ENCODE peak calls at places on chromosomes 13 and 19, in six cellular contexts. B, F, X, T, V and C are unnamed samples.

GRCh38 chr13:65808061-65808460 is 1422.1 kb downstream of the PCDH9 start:
- DNase-seq in B (peak), F (no peak), X (no peak), T (no peak), V (no peak), C (no peak)

GRCh38 chr13:75635101-75635620 is 969 bp upstream of the LMO7 start:
- DNase-seq in B (no peak), F (no peak), X (peak), T (no peak), V (peak), C (peak)

GRCh38 chr13:114022309-114022669 is 48.4 kb upstream of the C13orf46 start:
- DNase-seq in B (no peak), F (no peak), X (no peak), T (no peak), V (no peak), C (no peak)

GRCh38 chr19:47351545-47351944 is 2.4 kb downstream of the DHX34 start:
- DNase-seq in B (peak), F (no peak), X (peak), T (no peak), V (no peak), C (peak)

GRCh38 chr19:1286859-1287621 is 1.4 kb downstream of the EFNA2 start:
- DNase-seq in B (no peak), F (no peak), X (no peak), T (no peak), V (no peak), C (no peak)

GRCh38 chr19:6218497-6219146 is 61.2 kb downstream of the MLLT1 start:
- DNase-seq in B (peak), F (peak), X (peak), T (peak), V (peak), C (peak)

GRCh38 chr19:6273701-6274601 is 5.8 kb downstream of the MLLT1 start:
- DNase-seq in B (peak), F (no peak), X (peak), T (no peak), V (peak), C (no peak)

GRCh38 chr19:4409123-4409933 is 6.9 kb downstream of the CHAF1A start:
- DNase-seq in B (no peak), F (no peak), X (no peak), T (peak), V (no peak), C (peak)

GRCh38 chr13:85366759-85367417 is 432.3 kb downstream of the SLITRK6 start:
- DNase-seq in B (peak), F (no peak), X (peak), T (no peak), V (no peak), C (no peak)

GRCh38 chr13:27233964-27234363 is 17.4 kb upstream of the RPL21 start:
- DNase-seq in B (no peak), F (no peak), X (no peak), T (no peak), V (no peak), C (no peak)

GRCh38 chr13:111153977-111154332 is 38.8 kb downstream of the ARHGEF7 start:
- DNase-seq in B (no peak), F (no peak), X (peak), T (no peak), V (peak), C (no peak)

GRCh38 chr13:111283991-111284390 is 36.5 kb upstream of the TEX29 start:
- DNase-seq in B (no peak), F (no peak), X (no peak), T (no peak), V (no peak), C (no peak)

GRCh38 chr13:99425485-99426341 is 75.6 kb upstream of the TM9SF2 start:
- DNase-seq in B (no peak), F (no peak), X (no peak), T (no peak), V (no peak), C (no peak)

GRCh38 chr13:85586422-85586831 is 212.8 kb downstream of the SLITRK6 start:
- DNase-seq in B (peak), F (no peak), X (peak), T (no peak), V (peak), C (no peak)

GRCh38 chr13:48500652-48501197 is 32.2 kb downstream of the RCBTB2 start:
- DNase-seq in B (peak), F (no peak), X (peak), T (no peak), V (peak), C (no peak)

GRCh38 chr19:20565321-20566018 is at the start of gene ZNF737:
- DNase-seq in B (peak), F (peak), X (peak), T (peak), V (peak), C (peak)

GRCh38 chr13:112821340-112822055 is 131.7 kb downstream of the ATP11A start:
- DNase-seq in B (peak), F (no peak), X (peak), T (no peak), V (peak), C (no peak)

GRCh38 chr13:23384111-23384510 is 49.4 kb downstream of the SACS start:
- DNase-seq in B (peak), F (no peak), X (peak), T (no peak), V (no peak), C (no peak)

GRCh38 chr13:48138270-48138669 is 43.4 kb upstream of the MED4 start:
- DNase-seq in B (no peak), F (no peak), X (no peak), T (no peak), V (no peak), C (no peak)

GRCh38 chr19:58569943-58570670 is 3.0 kb downstream of the MZF1 start:
- DNase-seq in B (no peak), F (no peak), X (no peak), T (no peak), V (no peak), C (no peak)

GRCh38 chr19:18009412-18010066 is 1.6 kb downstream of the ARRDC2 start:
- DNase-seq in B (peak), F (no peak), X (peak), T (no peak), V (no peak), C (no peak)

GRCh38 chr13:79909664-79910063 is 428.7 kb downstream of the NDFIP2 start:
- DNase-seq in B (no peak), F (no peak), X (no peak), T (no peak), V (no peak), C (no peak)

GRCh38 chr19:53881482-53882390 is at the start of gene PRKCG:
- DNase-seq in B (no peak), F (peak), X (peak), T (peak), V (peak), C (peak)

GRCh38 chr13:56988543-56988942 is 152.2 kb upstream of the PRR20A start:
- DNase-seq in B (no peak), F (no peak), X (peak), T (no peak), V (no peak), C (no peak)

DNA sequence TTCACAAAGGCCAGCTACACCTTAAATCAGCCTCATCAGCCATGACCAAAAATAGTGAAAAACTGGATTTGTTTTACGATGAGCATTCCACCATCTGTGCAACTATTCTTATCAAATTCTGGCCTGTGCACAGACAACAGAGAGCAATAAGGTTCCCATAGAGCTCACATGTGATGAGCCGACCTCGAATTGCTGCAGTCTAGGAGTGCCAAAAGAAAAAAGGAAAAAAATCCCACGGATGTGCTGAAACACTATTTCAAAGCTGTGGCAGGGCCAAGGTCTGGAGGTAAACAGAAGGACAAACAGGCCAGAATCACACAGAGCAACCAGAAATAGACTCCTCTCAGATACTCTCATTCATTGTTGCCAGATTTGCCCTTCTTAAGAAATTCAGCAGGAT is 505.6 kb downstream of the EFNB2 start:
- DNase-seq in B (no peak), F (no peak), X (no peak), T (no peak), V (no peak), C (no peak)
- H3K23ac ChIP-seq in B (no peak), F (no peak), X (no peak), T (no peak), V (no peak), C (no peak)

GRCh38 chr13:108218044-108218974 is at the start of gene ABHD13:
- DNase-seq in B (peak), F (peak), X (peak), T (peak), V (peak), C (peak)
- H3K18ac ChIP-seq in B (peak), F (peak), X (peak), T (peak), V (peak), C (peak)

DNA sequence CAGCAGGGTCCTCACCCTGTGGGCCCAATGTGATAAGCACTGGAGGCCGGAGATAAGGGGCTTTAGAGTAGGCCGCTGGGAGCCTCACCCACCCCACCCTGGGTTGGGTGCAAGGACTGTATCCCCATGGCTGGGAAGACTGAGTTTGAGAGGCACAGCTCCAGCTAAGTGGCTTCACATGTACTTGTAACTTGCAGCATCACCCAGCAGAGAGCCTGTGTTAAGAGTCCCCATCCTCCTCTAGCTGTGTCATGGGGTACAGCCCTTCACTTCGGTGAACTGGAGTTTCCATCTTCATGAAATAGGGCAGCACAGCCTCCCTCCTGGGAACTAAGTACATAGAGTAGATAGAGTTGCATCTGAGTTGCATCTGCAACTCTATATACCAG is 1.3 kb downstream of the PRDX2 start:
- DNase-seq in B (no peak), F (no peak), X (peak), T (no peak), V (no peak), C (no peak)
- H3K4me3 ChIP-seq in B (no peak), F (no peak), X (peak), T (peak), V (no peak), C (no peak)

DNA sequence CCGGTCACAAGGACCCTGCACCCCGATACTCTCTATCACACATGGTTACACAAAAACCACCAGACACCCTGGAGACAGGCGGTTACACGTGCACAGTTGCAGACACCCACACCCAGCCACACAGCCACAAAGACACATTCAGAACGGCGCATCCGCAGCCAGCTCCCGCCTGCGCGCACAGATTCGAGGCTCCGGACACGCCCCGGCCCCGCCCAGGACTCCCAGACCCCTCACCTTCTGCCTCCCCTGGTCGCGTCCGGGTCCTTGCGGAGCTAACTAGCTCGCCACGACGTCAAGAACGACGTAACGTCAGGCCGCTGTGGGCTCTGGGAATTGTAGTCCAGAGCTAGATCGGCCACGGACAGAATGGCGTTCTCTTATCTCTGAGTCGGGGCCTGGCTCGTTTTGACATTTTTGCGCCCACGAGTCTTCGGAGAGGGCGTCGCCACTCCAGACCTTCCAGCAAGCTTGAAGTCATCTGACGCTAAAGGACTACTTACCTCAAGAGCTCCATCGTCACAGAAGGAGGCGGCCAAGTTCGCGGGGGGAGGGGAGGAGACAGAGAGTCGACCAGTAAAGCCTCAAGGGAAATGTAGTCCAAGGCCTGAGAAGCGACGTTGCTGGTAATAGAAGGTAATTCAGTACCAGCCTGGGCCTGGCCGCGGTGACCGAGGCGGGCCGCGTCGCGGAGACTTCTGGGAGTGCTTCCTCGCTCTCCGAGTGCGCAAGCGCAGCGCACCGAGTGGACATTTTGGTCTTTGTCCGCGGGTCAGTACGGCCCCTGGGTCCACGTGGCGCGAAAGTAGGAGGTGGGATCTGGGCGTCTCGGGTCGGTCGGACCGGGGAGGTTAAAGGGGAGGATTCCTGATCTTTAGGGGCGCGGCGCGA is at the start of the genes ZNF146 and ZNF565:
- DNase-seq in B (peak), F (peak), X (peak), T (peak), V (peak), C (peak)
- H3K23ac ChIP-seq in B (peak), F (peak), X (no peak), T (peak), V (peak), C (no peak)

GRCh38 chr19:56103027-56103614 is 18.0 kb downstream of the ZNF787 start:
- DNase-seq in B (no peak), F (no peak), X (no peak), T (no peak), V (no peak), C (no peak)
- H3K18ac ChIP-seq in B (no peak), F (peak), X (no peak), T (no peak), V (no peak), C (no peak)

GRCh38 chr13:35478384-35479222 is 2.1 kb upstream of the MAB21L1 start:
- DNase-seq in B (no peak), F (peak), X (no peak), T (peak), V (no peak), C (peak)

GRCh38 chr13:35472308-35473008 is 4.0 kb downstream of the MAB21L1 start:
- DNase-seq in B (no peak), F (no peak), X (no peak), T (no peak), V (no peak), C (peak)

GRCh38 chr13:35474551-35474950 is 1.9 kb downstream of the MAB21L1 start:
- DNase-seq in B (no peak), F (no peak), X (no peak), T (no peak), V (no peak), C (peak)

GRCh38 chr13:35475960-35476943 is at the start of gene MAB21L1:
- DNase-seq in B (peak), F (peak), X (peak), T (peak), V (peak), C (peak)

GRCh38 chr13:35475131-35475959 is 1.1 kb downstream of the MAB21L1 start:
- DNase-seq in B (peak), F (peak), X (peak), T (peak), V (peak), C (peak)
- H3K4me3 ChIP-seq in B (peak), F (peak), X (peak), T (peak), V (no peak), C (peak)

GRCh38 chr13:94712287-94712811 is at the start of gene SOX21:
- DNase-seq in B (no peak), F (no peak), X (no peak), T (peak), V (no peak), C (peak)
- H3K23ac ChIP-seq in B (no peak), F (peak), X (no peak), T (no peak), V (no peak), C (peak)